ENCODE peak calls at places on chromosomes 1 and 21, in seven cellular contexts. O, M, F, H, L, K and Z are unnamed samples.
A peak's percentile ranks its signal among the peaks of the same experiment; 100 is the strongest.

GRCh38 chr1:228340686-228341449 is 65.8 kb downstream of the TRIM11 start:
- DNase-seq in F (no peak), O (no peak), K (no peak), H (no peak), L (no peak), M (no peak), Z (no peak)

GRCh38 chr1:182086136-182086535 is 24.6 kb upstream of the ZNF648 start:
- DNase-seq in H (no peak), K (no peak), F (no peak), M (no peak), L (no peak), O (no peak), Z (no peak)

GRCh38 chr1:54291276-54292014 is 91.5 kb downstream of the MRPL37 start:
- DNase-seq in K (no peak), H (no peak), M (no peak), L (no peak), O (no peak), F (no peak), Z (no peak)

GRCh38 chr1:15902882-15903281 is 55.4 kb downstream of the SPEN start:
- DNase-seq in F (no peak), M (no peak), L (no peak), K (no peak), H (no peak), O (no peak), Z (peak; percentile 79)

GRCh38 chr1:44636067-44636466 is 38.2 kb downstream of the TMEM53 start:
- DNase-seq in L (no peak), O (no peak), K (no peak), H (no peak), M (no peak), F (no peak), Z (no peak)

GRCh38 chr1:38009088-38009840 is 3.3 kb upstream of the UTP11 start:
- DNase-seq in F (no peak), M (no peak), H (no peak), L (no peak), K (peak; percentile 36), O (no peak), Z (no peak)

GRCh38 chr1:7418442-7419080 is 352.5 kb upstream of the VAMP3 start:
- DNase-seq in F (peak; percentile 5), O (no peak), M (no peak), K (no peak), H (no peak), L (no peak), Z (no peak)

GRCh38 chr1:34858901-34859441 is 578 bp downstream of the SMIM12 start:
- DNase-seq in F (no peak), M (no peak), H (peak; percentile 17), K (peak; percentile 16), L (no peak), O (no peak), Z (peak; percentile 30)

GRCh38 chr21:41142051-41142795 is 25.7 kb upstream of the BACE2 start:
- DNase-seq in M (no peak), O (peak; percentile 56), K (no peak), H (no peak), L (peak; percentile 65), F (no peak), Z (no peak)

GRCh38 chr1:209815495-209815894 is 9.6 kb upstream of the IRF6 start:
- DNase-seq in M (no peak), F (no peak), L (no peak), H (no peak), K (no peak), O (no peak), Z (no peak)

GRCh38 chr21:44926364-44927101 is 5.8 kb upstream of the ITGB2 start:
- DNase-seq in L (no peak), K (no peak), F (no peak), M (peak; percentile 35), O (no peak), H (no peak), Z (no peak)